ENCODE peak calls at places on chromosomes 4 and X, in ten cellular contexts. X is NCI-H1092; I is stimulated activated CD8-positive, alpha-beta memory T cell treated with anti-CD3 and anti-CD28 coated beads, Interleukin-7, amount 100 ng/mL, for 1 hour; K is stimulated activated naive CD8-positive, alpha-beta T cell treated with anti-CD3 and anti-CD28 coated beads, Interleukin-15, Interleukin-2, amounts not matched to agents 100 U/mL and 50 U/mL, for 24 hours; E is body of pancreas; L is ELF-1; S is NCI-H1105; Z is NCI-H748 treated with DMSO at 0.1 percent for 48 hours; O is activated T-cell treated with anti-CD3 and anti-CD28 coated beads for 1 hour; T is amniotic stem cell. V is an unnamed sample.

GRCh38 chrX:101057095-101057714 is 5.3 kb upstream of the TRMT2B start:
- DNase-seq in X (no peak), I (no peak), K (no peak), E (no peak), L (no peak), S (no peak), Z (no peak), O (no peak), T (no peak), V (no peak)

GRCh38 chrX:147602297-147602696 is 309.4 kb upstream of the FMR1 start:
- DNase-seq in X (no peak), I (no peak), K (no peak), E (no peak), L (peak; percentile 2), S (no peak), Z (no peak), O (no peak), T (no peak), V (no peak)

GRCh38 chr4:90000995-90001394 is 106.3 kb downstream of the MMRN1 start:
- DNase-seq in X (no peak), I (no peak), K (no peak), E (no peak), L (no peak), S (no peak), Z (no peak), O (no peak), T (no peak), V (no peak)

GRCh38 chrX:32448945-32449344 is 762.4 kb downstream of the DMD start:
- DNase-seq in X (no peak), I (no peak), K (no peak), E (no peak), L (no peak), S (no peak), Z (no peak), O (no peak), T (no peak), V (no peak)

GRCh38 chr4:59535541-59535940 is 1664.6 kb upstream of the ADGRL3 start:
- DNase-seq in X (no peak), I (no peak), K (no peak), E (no peak), L (no peak), S (no peak), Z (no peak), O (no peak), T (no peak), V (no peak)

GRCh38 chr4:78477276-78477675 is 74.3 kb upstream of the ANXA3 start:
- DNase-seq in X (no peak), I (no peak), K (no peak), E (no peak), L (no peak), S (no peak), Z (no peak), O (no peak), T (no peak), V (no peak)

GRCh38 chr4:107213410-107213809 is 177.3 kb upstream of the DKK2 start:
- DNase-seq in X (no peak), I (no peak), K (no peak), E (no peak), L (no peak), S (no peak), Z (no peak), O (no peak), T (no peak), V (no peak)

GRCh38 chr4:138192113-138192512 is 50.0 kb downstream of the SLC7A11 start:
- DNase-seq in X (no peak), I (no peak), K (no peak), E (no peak), L (no peak), S (no peak), Z (no peak), O (no peak), T (no peak), V (no peak)

GRCh38 chr4:139849219-139849618 is 183.6 kb downstream of the MGST2 start:
- DNase-seq in X (no peak), I (no peak), K (no peak), E (no peak), L (no peak), S (no peak), Z (peak; percentile 12), O (no peak), T (no peak), V (no peak)

GRCh38 chrX:43969504-43970501 is 3.4 kb downstream of the NDP start:
- DNase-seq in X (no peak), I (no peak), K (no peak), E (no peak), L (peak; percentile 50), S (no peak), Z (no peak), O (no peak), T (no peak), V (no peak)

GRCh38 chr4:149928507-149928906 is 112.9 kb upstream of the IQCM start:
- DNase-seq in X (no peak), I (no peak), K (no peak), E (no peak), L (no peak), S (no peak), Z (no peak), O (no peak), T (no peak), V (no peak)

GRCh38 chr4:7677799-7678301 is 243.1 kb upstream of the PSAPL1 start:
- DNase-seq in X (no peak), I (no peak), K (no peak), E (no peak), L (no peak), S (no peak), Z (no peak), O (no peak), T (no peak), V (no peak)

GRCh38 chr4:26173619-26174018 is 147.2 kb upstream of the RBPJ start:
- DNase-seq in X (no peak), I (no peak), K (no peak), E (peak; percentile 71), L (no peak), S (no peak), Z (no peak), O (no peak), T (no peak), V (no peak)

GRCh38 chr4:14841801-14842748 is 160.2 kb upstream of the CPEB2 start:
- DNase-seq in X (peak; percentile 45), I (no peak), K (no peak), E (no peak), L (no peak), S (no peak), Z (peak; percentile 7), O (no peak), T (no peak), V (no peak)

GRCh38 chr4:61540944-61541343 is 340.8 kb downstream of the ADGRL3 start:
- DNase-seq in X (no peak), I (no peak), K (no peak), E (peak; percentile 19), L (peak; percentile 38), S (no peak), Z (peak; percentile 53), O (no peak), T (no peak), V (no peak)

GRCh38 chr4:105937759-105938158 is 42.5 kb downstream of the NPNT start:
- DNase-seq in X (no peak), I (no peak), K (no peak), E (no peak), L (no peak), S (no peak), Z (no peak), O (no peak), T (no peak), V (no peak)

GRCh38 chr4:131450572-131451209 is 1698.4 kb upstream of the PCDH10 start:
- DNase-seq in X (no peak), I (no peak), K (no peak), E (no peak), L (no peak), S (no peak), Z (no peak), O (no peak), T (no peak), V (no peak)

GRCh38 chr4:153649572-153649991 is 34.5 kb upstream of the TLR2 start:
- DNase-seq in X (no peak), I (no peak), K (no peak), E (no peak), L (no peak), S (no peak), Z (no peak), O (no peak), T (no peak), V (no peak)

GRCh38 chr4:41709844-41710481 is 38.6 kb downstream of the PHOX2B start:
- DNase-seq in X (no peak), I (no peak), K (no peak), E (no peak), L (no peak), S (peak; percentile 51), Z (no peak), O (no peak), T (no peak), V (no peak)

GRCh38 chr4:87884976-87885574 is 52.3 kb downstream of the MEPE start:
- DNase-seq in X (no peak), I (no peak), K (no peak), E (no peak), L (no peak), S (no peak), Z (no peak), O (no peak), T (no peak), V (no peak)

GRCh38 chr4:47838445-47838844 is 578 bp upstream of the CORIN start:
- DNase-seq in X (no peak), I (no peak), K (no peak), E (no peak), L (peak; percentile 39), S (no peak), Z (no peak), O (no peak), T (no peak), V (no peak)

GRCh38 chr4:620851-621261 is 4.5 kb upstream of the PDE6B start:
- DNase-seq in X (no peak), I (no peak), K (no peak), E (no peak), L (no peak), S (no peak), Z (no peak), O (no peak), T (no peak), V (peak; percentile 34)

GRCh38 chr4:71198958-71199357 is 139.9 kb upstream of the SLC4A4 start:
- DNase-seq in X (no peak), I (no peak), K (no peak), E (no peak), L (no peak), S (no peak), Z (no peak), O (no peak), T (no peak), V (no peak)

GRCh38 chr4:23728393-23728792 is 161.5 kb downstream of the PPARGC1A start:
- DNase-seq in X (no peak), I (no peak), K (no peak), E (no peak), L (no peak), S (no peak), Z (no peak), O (no peak), T (no peak), V (no peak)

GRCh38 chrX:47815901-47816845 is 20.5 kb upstream of the ZNF81 start:
- DNase-seq in X (no peak), I (no peak), K (no peak), E (no peak), L (peak; percentile 41), S (no peak), Z (no peak), O (no peak), T (no peak), V (no peak)

GRCh38 chr4:81457921-81458520 is 13.7 kb downstream of the RASGEF1B start:
- DNase-seq in X (no peak), I (no peak), K (no peak), E (no peak), L (no peak), S (no peak), Z (no peak), O (no peak), T (no peak), V (no peak)

GRCh38 chr4:140296335-140296753 is 77.1 kb upstream of the SCOC start:
- DNase-seq in X (peak; percentile 46), I (no peak), K (no peak), E (peak; percentile 37), L (no peak), S (no peak), Z (peak; percentile 20), O (no peak), T (peak; percentile 75), V (no peak)

GRCh38 chr4:20305976-20306375 is 54.3 kb downstream of the SLIT2 start:
- DNase-seq in X (peak; percentile 11), I (no peak), K (no peak), E (no peak), L (no peak), S (peak; percentile 7), Z (no peak), O (no peak), T (peak; percentile 16), V (no peak)